ENCODE peak calls at places on chromosomes 11 and 22, in nine cellular contexts. O is left ventricle myocardium inferior, A is AG10803, H is HCT116, W is hepatocyte, P is SJCRH30, N is A549, V is fibroblast of mammary gland, F is GM12865. J is an unnamed sample.

GRCh38 chr11:102260241-102260640 is 57.0 kb upstream of the BIRC3 start:
- DNase-seq in V (no peak), N (no peak), F (no peak), P (no peak), W (no peak), O (no peak), A (peak; percentile 55), H (no peak), J (no peak)

GRCh38 chr11:38990139-38990538 is 2392.1 kb upstream of the RAG2 start:
- DNase-seq in F (no peak), H (no peak), P (no peak), V (no peak), W (no peak), A (no peak), N (no peak), O (no peak), J (no peak)

GRCh38 chr11:77387701-77388100 is 86.2 kb downstream of the PAK1 start:
- DNase-seq in V (no peak), W (no peak), P (no peak), H (no peak), A (no peak), N (no peak), O (no peak), F (no peak), J (no peak)

GRCh38 chr11:120660024-120660565 is 148.5 kb downstream of the GRIK4 start:
- DNase-seq in N (peak; percentile 44), F (peak; percentile 75), V (peak; percentile 56), W (peak; percentile 47), H (peak; percentile 46), P (peak; percentile 11), O (no peak), A (no peak), J (peak; percentile 77)

GRCh38 chr22:44530569-44530968 is 32.5 kb upstream of the RTL6 start:
- DNase-seq in H (no peak), F (no peak), A (no peak), O (no peak), V (no peak), N (no peak), W (no peak), P (no peak), J (no peak)

GRCh38 chr11:67507242-67507890 is 596 bp downstream of the CDK2AP2 start:
- DNase-seq in V (peak; percentile 74), A (peak; percentile 64), H (peak; percentile 74), O (peak; percentile 68), W (peak; percentile 81), P (no peak), N (peak; percentile 54), F (peak; percentile 86), J (no peak)

GRCh38 chr11:9577551-9577950 is 4.1 kb downstream of the WEE1 start:
- DNase-seq in N (no peak), V (peak; percentile 28), A (no peak), F (peak; percentile 38), W (no peak), P (no peak), H (no peak), O (no peak), J (no peak)

GRCh38 chr11:92141725-92142124 is 82.9 kb upstream of the FAT3 start:
- DNase-seq in V (no peak), P (no peak), O (no peak), F (no peak), H (no peak), N (no peak), W (no peak), A (no peak), J (no peak)

GRCh38 chr22:45312856-45313255 is 3.1 kb downstream of the FAM118A start:
- DNase-seq in A (no peak), F (no peak), W (no peak), H (no peak), O (no peak), V (no peak), P (no peak), N (no peak), J (no peak)

GRCh38 chr11:61908730-61909622 is 8.4 kb downstream of the RAB3IL1 start:
- DNase-seq in O (peak; percentile 74), H (no peak), N (no peak), P (no peak), F (no peak), A (no peak), V (no peak), W (peak; percentile 54), J (no peak)

GRCh38 chr11:11952036-11952435 is 56.4 kb downstream of the DKK3 start:
- DNase-seq in O (no peak), A (no peak), F (no peak), P (no peak), H (no peak), V (no peak), N (no peak), W (no peak), J (no peak)
- H3K4me3 ChIP-seq in O (no peak overlapping the region), A (no peak overlapping the region), F (no peak overlapping the region), P (no peak overlapping the region), H (no peak overlapping the region), V (no peak overlapping the region), N (no peak overlapping the region), W (no peak overlapping the region), J (no peak overlapping the region)

DNA sequence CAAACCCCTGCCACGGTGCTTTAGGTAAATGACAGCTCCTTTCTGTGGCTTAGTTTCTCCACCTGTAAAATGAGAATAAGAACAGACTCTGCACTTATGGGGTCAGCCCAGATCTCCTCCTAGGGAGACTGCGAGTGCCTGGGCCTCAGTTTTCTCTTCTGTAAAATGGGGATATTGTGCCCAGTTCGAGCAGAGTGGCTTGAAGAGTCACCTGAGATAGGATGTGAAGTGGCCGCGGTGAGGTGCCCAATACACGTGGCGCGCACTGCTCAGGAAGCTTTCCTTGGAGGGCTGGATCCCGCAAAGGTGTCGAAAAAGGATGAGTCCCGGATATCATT is 467 bp upstream of the EMID1 start:
- DNase-seq in V (no peak), N (no peak), F (no peak), W (no peak), H (no peak), O (no peak), A (no peak), P (no peak), J (no peak)
- H3K4me3 ChIP-seq in V (no peak overlapping the region), N (peak overlapping the region; percentile 67), F (peak overlapping the region; percentile 57), W (no peak overlapping the region), H (peak overlapping the region; percentile 70), O (peak overlapping the region; percentile 65), A (no peak overlapping the region), P (peak overlapping the region; percentile 72), J (peak overlapping the region; percentile 37)

GRCh38 chr22:49855491-49855911 is 1.9 kb downstream of the ZBED4 start:
- DNase-seq in H (no peak), O (no peak), A (no peak), F (peak; percentile 14), W (peak; percentile 50), V (peak; percentile 22), P (peak; percentile 27), N (no peak), J (no peak)

GRCh38 chr22:49850959-49851815 is 2.5 kb upstream of the ZBED4 start:
- DNase-seq in V (no peak), O (no peak), H (no peak), N (no peak), A (no peak), W (no peak), P (no peak), F (no peak), J (no peak)

GRCh38 chr22:49853981-49854791 is 542 bp downstream of the ZBED4 start:
- DNase-seq in F (peak; percentile 44), A (peak; percentile 24), N (no peak), V (no peak), O (no peak), H (no peak), P (peak; percentile 50), W (peak; percentile 59), J (peak; percentile 23)

GRCh38 chr22:49850021-49850911 is 3.4 kb upstream of the ZBED4 start:
- DNase-seq in V (no peak), W (no peak), N (no peak), H (no peak), F (no peak), P (no peak), A (no peak), O (no peak), J (no peak)

DNA sequence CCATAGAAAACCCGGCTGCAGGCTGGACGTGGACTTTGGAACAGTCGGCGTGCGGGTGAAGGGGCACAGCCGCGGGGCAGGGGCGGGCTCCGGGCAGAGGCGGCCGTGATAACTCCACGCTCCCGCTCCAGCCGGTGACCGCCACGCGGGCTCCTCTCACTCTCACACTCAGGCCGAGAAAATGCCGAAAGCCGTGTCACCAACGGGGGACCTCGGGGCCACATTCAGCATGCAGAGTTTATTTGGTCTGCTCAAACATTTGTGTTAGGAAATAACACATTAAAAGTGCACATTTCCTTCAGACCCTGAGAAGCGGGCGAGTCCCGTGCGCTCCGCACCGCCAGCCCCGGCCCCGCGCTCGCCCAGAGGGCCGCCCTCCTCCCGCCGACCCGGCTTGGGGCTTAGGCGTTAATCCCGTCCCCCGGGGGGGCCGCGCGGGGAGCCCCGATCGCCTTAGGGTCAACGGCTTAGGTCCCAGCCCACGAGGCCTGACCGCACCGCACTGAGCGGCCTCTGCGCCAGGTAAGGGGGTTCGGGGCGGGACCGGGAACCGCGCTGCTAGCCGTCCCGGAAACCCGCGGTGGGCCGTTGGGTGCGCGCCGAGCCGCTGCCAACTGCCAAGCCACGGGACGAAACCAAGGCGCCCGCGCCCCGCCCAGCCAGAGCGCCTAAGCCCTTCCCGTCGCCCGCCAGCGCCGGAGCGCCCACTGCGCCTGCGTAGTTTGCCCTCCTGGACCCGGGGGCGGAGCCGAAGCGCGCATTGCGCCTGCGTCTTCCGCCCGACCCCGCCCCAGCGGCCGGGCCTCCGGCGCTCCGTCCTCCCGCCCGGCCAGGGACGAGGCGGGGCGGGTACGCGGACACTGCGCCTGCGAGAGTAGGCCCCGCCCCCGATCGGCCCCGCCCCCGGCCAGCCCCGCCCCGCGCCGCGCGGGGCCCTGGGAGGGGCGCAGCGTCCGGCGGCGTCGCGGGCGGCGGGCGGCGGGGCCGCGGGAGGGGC is at the start of gene ZBED4:
- DNase-seq in H (peak; percentile 90), W (peak; percentile 99), A (peak; percentile 92), F (peak; percentile 98), V (peak; percentile 94), P (peak; percentile 99), N (peak; percentile 77), O (peak; percentile 97), J (peak; percentile 96)
- H3K4me3 ChIP-seq in H (peak within 1 kb of the TSS; percentile 80), W (peak within 1 kb of the TSS; percentile 97), A (peak within 1 kb of the TSS; percentile 82), F (peak within 1 kb of the TSS; percentile 83), V (peak within 1 kb of the TSS; percentile 68), P (peak within 1 kb of the TSS; percentile 97), N (peak within 1 kb of the TSS; percentile 79), O (peak within 1 kb of the TSS; percentile 94), J (peak within 1 kb of the TSS; percentile 97)

GRCh38 chr11:23897453-23898289 is 599.2 kb upstream of the LUZP2 start:
- DNase-seq in W (peak; percentile 9), A (peak; percentile 94), P (peak; percentile 17), O (no peak), N (no peak), H (no peak), F (no peak), V (peak; percentile 93), J (no peak)
- H3K4me3 ChIP-seq in W (no peak overlapping the region), A (peak overlapping the region; percentile 20), P (no peak overlapping the region), O (no peak overlapping the region), N (no peak overlapping the region), H (no peak overlapping the region), F (no peak overlapping the region), V (no peak overlapping the region), J (no peak overlapping the region)